ENCODE peak calls at places on chromosomes 3 and 15, in five cellular contexts. P, C, J, U and Q are unnamed samples.

GRCh38 chr3:61589856-61590255 is 28.5 kb downstream of the PTPRG start:
- DNase-seq in J (peak), P (no peak), U (no peak), C (no peak), Q (no peak)

GRCh38 chr15:25802285-25802830 is 60.8 kb downstream of the ATP10A start:
- DNase-seq in C (no peak), J (no peak), P (no peak), U (no peak), Q (no peak)

GRCh38 chr15:67117356-67117755 is 52.0 kb downstream of the SMAD3 start:
- DNase-seq in U (no peak), P (no peak), J (no peak), C (no peak), Q (no peak)

GRCh38 chr3:45034612-45035252 is 8.6 kb downstream of the CLEC3B start:
- DNase-seq in C (peak), U (peak), J (no peak), P (peak), Q (peak)

GRCh38 chr3:197854596-197855343 is 63.7 kb downstream of the LRCH3 start:
- DNase-seq in J (peak), U (no peak), P (no peak), C (no peak), Q (no peak)

GRCh38 chr3:172680684-172681083 is 30.2 kb downstream of the NCEH1 start:
- DNase-seq in P (no peak), U (no peak), J (peak), C (no peak), Q (no peak)

GRCh38 chr3:63900459-63900858 is 11.7 kb downstream of the SCAANT1 start:
- DNase-seq in P (no peak), U (no peak), C (no peak), J (no peak), Q (peak)

GRCh38 chr3:142863010-142863787 is 25.7 kb downstream of the PCOLCE2 start:
- DNase-seq in P (no peak), J (no peak), U (no peak), C (peak), Q (no peak)

GRCh38 chr15:71600237-71600636 is 210.1 kb upstream of the NR2E3 start:
- DNase-seq in U (no peak), C (no peak), J (no peak), P (no peak), Q (no peak)

GRCh38 chr15:68410466-68411200 is 21.3 kb downstream of the ITGA11 start:
- DNase-seq in J (no peak), P (no peak), C (no peak), U (no peak), Q (no peak)